ENCODE peak calls at places on chromosomes 1 and 21, in ten cellular contexts. P is nephron progenitor cell; I is stimulated activated CD4-positive, alpha-beta T cell treated with anti-CD3 and anti-CD28 coated beads, Interleukin-12 subunit alpha, Interleukin-12 subunit beta, amount 100 ng/mL, for 4 hours; T is NCI-H345; D is posterior vena cava; O is stimulated activated CD8-positive, alpha-beta memory T cell treated with anti-CD3 and anti-CD28 coated beads, Interleukin-15, amount 100 ng/mL, for 1 hour; Q is C1 segment of cervical spinal cord; Z is effector CD4-positive, alpha-beta T cell; U is hepatocyte; E is HT-29. W is an unnamed sample.

GRCh38 chr1:172507741-172508140 is 25.2 kb upstream of the SUCO start:
- DNase-seq in T (no peak), E (no peak), O (no peak), P (no peak), Z (no peak), U (no peak), D (no peak), Q (no peak), I (no peak), W (no peak)

GRCh38 chr1:247273013-247273412 is 17.1 kb downstream of the VN1R5 start:
- DNase-seq in Q (peak), E (no peak), U (no peak), I (no peak), P (no peak), Z (no peak), T (no peak), O (no peak), D (no peak), W (no peak)

GRCh38 chr1:15251807-15252546 is 5.0 kb downstream of the FHAD1 start:
- DNase-seq in P (no peak), D (no peak), O (no peak), I (no peak), Z (no peak), U (no peak), T (no peak), E (no peak), Q (no peak), W (no peak)

GRCh38 chr1:91166106-91166712 is 144.4 kb upstream of the ZNF644 start:
- DNase-seq in D (no peak), I (peak), O (no peak), Z (no peak), Q (peak), P (peak), T (peak), E (peak), U (peak), W (no peak)

GRCh38 chr21:45580576-45581321 is 38.5 kb upstream of the SLC19A1 start:
- DNase-seq in E (no peak), U (no peak), Z (no peak), P (no peak), D (peak), I (no peak), Q (no peak), T (peak), O (no peak), W (peak)

GRCh38 chr1:58402444-58402843 is 144.1 kb downstream of the OMA1 start:
- DNase-seq in Z (no peak), U (no peak), T (no peak), O (no peak), P (no peak), Q (no peak), I (no peak), D (no peak), E (no peak), W (no peak)

GRCh38 chr1:167510880-167511279 is 7.4 kb downstream of the CD247 start:
- DNase-seq in Z (no peak), O (no peak), Q (no peak), E (no peak), U (no peak), D (no peak), T (no peak), I (no peak), P (no peak), W (no peak)

GRCh38 chr1:95193591-95193990 is 40.4 kb upstream of the RWDD3 start:
- DNase-seq in U (no peak), Q (no peak), O (no peak), D (no peak), E (no peak), P (no peak), Z (no peak), I (no peak), T (no peak), W (no peak)

GRCh38 chr1:80153762-80154555 is 1147.4 kb upstream of the ADGRL4 start:
- DNase-seq in Z (no peak), U (no peak), T (no peak), E (no peak), P (no peak), Q (no peak), I (no peak), O (no peak), D (no peak), W (peak)

GRCh38 chr1:10459185-10459584 is 9.4 kb downstream of the CORT start:
- DNase-seq in D (no peak), Z (no peak), U (peak), O (no peak), P (no peak), T (no peak), Q (no peak), I (no peak), E (peak), W (no peak)

GRCh38 chr1:113579256-113580018 is 179.8 kb downstream of the PHTF1 start:
- DNase-seq in T (no peak), D (no peak), U (no peak), O (no peak), Z (no peak), E (peak), Q (no peak), P (no peak), I (no peak), W (no peak)

GRCh38 chr1:206742702-206743383 is 27.7 kb upstream of the IL19 start:
- DNase-seq in Z (no peak), U (no peak), T (no peak), D (no peak), O (no peak), P (no peak), Q (no peak), I (no peak), E (no peak), W (no peak)

GRCh38 chr21:42677339-42678117 is 24.1 kb downstream of the PDE9A start:
- DNase-seq in O (no peak), I (no peak), P (no peak), D (no peak), Z (no peak), E (no peak), U (no peak), Q (no peak), T (peak), W (peak)

GRCh38 chr1:95084317-95085176 is 11.8 kb upstream of the ALG14 start:
- DNase-seq in O (no peak), T (peak), D (no peak), E (peak), P (peak), Q (no peak), Z (no peak), U (peak), I (no peak), W (no peak)

GRCh38 chr21:31216206-31216605 is 127.9 kb downstream of the TIAM1 start:
- DNase-seq in D (no peak), T (no peak), O (no peak), I (no peak), Q (no peak), U (no peak), P (no peak), Z (no peak), E (no peak), W (no peak)

GRCh38 chr1:167679714-167680113 is 42.1 kb upstream of the MPZL1 start:
- DNase-seq in Z (no peak), O (no peak), T (no peak), U (no peak), E (no peak), I (no peak), Q (no peak), P (no peak), D (peak), W (no peak)

GRCh38 chr1:65470766-65471165 is 50.3 kb downstream of the LEPR start:
- DNase-seq in O (no peak), D (no peak), P (no peak), Q (no peak), Z (no peak), E (no peak), T (no peak), U (no peak), I (no peak), W (no peak)

GRCh38 chr1:184260382-184260781 is 126.4 kb upstream of the C1orf21 start:
- DNase-seq in T (no peak), Z (no peak), P (no peak), D (no peak), I (no peak), U (no peak), E (no peak), O (no peak), Q (no peak), W (no peak)

GRCh38 chr1:940121-941026 is 16.7 kb downstream of the SAMD11 start:
- DNase-seq in Z (no peak), I (no peak), E (peak), O (no peak), T (peak), U (peak), Q (peak), P (peak), D (peak), W (no peak)

GRCh38 chr21:22657786-22658185 is 1659.6 kb downstream of the NCAM2 start:
- DNase-seq in O (no peak), T (no peak), D (no peak), Z (no peak), P (no peak), I (no peak), E (no peak), U (no peak), Q (no peak), W (no peak)

GRCh38 chr21:33424214-33424613 is 21.0 kb downstream of the IFNGR2 start:
- DNase-seq in O (no peak), T (no peak), U (no peak), Q (no peak), D (peak), Z (no peak), E (no peak), I (no peak), P (no peak), W (peak)

GRCh38 chr21:46386726-46387073 is 62.7 kb downstream of the PCNT start:
- DNase-seq in P (no peak), O (no peak), Z (no peak), U (no peak), Q (no peak), T (no peak), I (no peak), D (no peak), E (no peak), W (no peak)

GRCh38 chr1:54485417-54485816 is 62.6 kb upstream of the ACOT11 start:
- DNase-seq in O (no peak), P (no peak), T (no peak), U (peak), I (no peak), D (no peak), Q (no peak), E (no peak), Z (no peak), W (no peak)